ENCODE peak calls at places on chromosome X, in seven cellular contexts. One of them, this sample, is unnamed.

GRCh38 chrX:85994787-85995186 is 52.6 kb downstream of the CHM start:
- DNase-seq in heart right ventricle: no peak
- DNase-seq in CD8-positive, alpha-beta T cell: no peak
- DNase-seq in neural progenitor cell: no peak
- DNase-seq in ovary: no peak
- DNase-seq in ascending aorta: no peak
- DNase-seq in H9: no peak
- DNase-seq in this sample: no peak

GRCh38 chrX:41332988-41333743 is 796 bp upstream of the DDX3X start:
- DNase-seq in CD8-positive, alpha-beta T cell: peak; percentile 81
- DNase-seq in heart right ventricle: peak; percentile 78
- DNase-seq in ovary: peak; percentile 92
- DNase-seq in neural progenitor cell: peak; percentile 91
- DNase-seq in ascending aorta: peak; percentile 68
- DNase-seq in H9: peak; percentile 93
- DNase-seq in this sample: peak; percentile 90

GRCh38 chrX:112163916-112164315 is 81.3 kb upstream of the TRPC5 start:
- DNase-seq in neural progenitor cell: no peak
- DNase-seq in H9: no peak
- DNase-seq in CD8-positive, alpha-beta T cell: no peak
- DNase-seq in heart right ventricle: no peak
- DNase-seq in ascending aorta: no peak
- DNase-seq in ovary: no peak
- DNase-seq in this sample: no peak

GRCh38 chrX:117645639-117646038 is 471.0 kb downstream of the KLHL13 start:
- DNase-seq in ascending aorta: no peak
- DNase-seq in neural progenitor cell: no peak
- DNase-seq in heart right ventricle: no peak
- DNase-seq in ovary: no peak
- DNase-seq in H9: no peak
- DNase-seq in CD8-positive, alpha-beta T cell: no peak
- DNase-seq in this sample: no peak

GRCh38 chrX:30521440-30522182 is 56.0 kb downstream of the TASL start:
- DNase-seq in ovary: no peak
- DNase-seq in CD8-positive, alpha-beta T cell: no peak
- DNase-seq in heart right ventricle: no peak
- DNase-seq in neural progenitor cell: peak; percentile 25
- DNase-seq in H9: no peak
- DNase-seq in ascending aorta: no peak
- DNase-seq in this sample: no peak

GRCh38 chrX:119734897-119735339 is 23.5 kb upstream of the SOWAHD start:
- DNase-seq in ovary: no peak
- DNase-seq in H9: no peak
- DNase-seq in neural progenitor cell: no peak
- DNase-seq in heart right ventricle: peak; percentile 67
- DNase-seq in ascending aorta: no peak
- DNase-seq in CD8-positive, alpha-beta T cell: no peak
- DNase-seq in this sample: peak; percentile 47

GRCh38 chrX:27767387-27767786 is 40.4 kb upstream of the MAGEB10 start:
- DNase-seq in neural progenitor cell: no peak
- DNase-seq in heart right ventricle: no peak
- DNase-seq in CD8-positive, alpha-beta T cell: no peak
- DNase-seq in H9: no peak
- DNase-seq in ascending aorta: no peak
- DNase-seq in ovary: no peak
- DNase-seq in this sample: no peak

GRCh38 chrX:49878128-49878833 is 1.0 kb upstream of the USP27X start:
- DNase-seq in ascending aorta: no peak
- DNase-seq in H9: no peak
- DNase-seq in CD8-positive, alpha-beta T cell: no peak
- DNase-seq in heart right ventricle: peak; percentile 8
- DNase-seq in neural progenitor cell: peak; percentile 32
- DNase-seq in ovary: peak; percentile 27
- DNase-seq in this sample: no peak

GRCh38 chrX:110512341-110512740 is 153.7 kb downstream of the RTL9 start:
- DNase-seq in H9: no peak
- DNase-seq in ascending aorta: no peak
- DNase-seq in heart right ventricle: no peak
- DNase-seq in neural progenitor cell: no peak
- DNase-seq in ovary: no peak
- DNase-seq in CD8-positive, alpha-beta T cell: no peak
- DNase-seq in this sample: no peak

GRCh38 chrX:132482632-132483031 is 6.2 kb downstream of the MBNL3 start:
- DNase-seq in H9: no peak
- DNase-seq in ascending aorta: no peak
- DNase-seq in heart right ventricle: no peak
- DNase-seq in ovary: no peak
- DNase-seq in CD8-positive, alpha-beta T cell: no peak
- DNase-seq in neural progenitor cell: no peak
- DNase-seq in this sample: no peak

GRCh38 chrX:7828594-7828993 is 14.4 kb upstream of the VCX start:
- DNase-seq in ovary: no peak
- DNase-seq in CD8-positive, alpha-beta T cell: no peak
- DNase-seq in neural progenitor cell: peak; percentile 44
- DNase-seq in H9: no peak
- DNase-seq in ascending aorta: no peak
- DNase-seq in heart right ventricle: no peak
- DNase-seq in this sample: no peak

GRCh38 chrX:149950681-149951080 is 12.4 kb upstream of the EOLA2 start:
- DNase-seq in neural progenitor cell: peak; percentile 27
- DNase-seq in heart right ventricle: no peak
- DNase-seq in ascending aorta: no peak
- DNase-seq in ovary: no peak
- DNase-seq in CD8-positive, alpha-beta T cell: no peak
- DNase-seq in H9: no peak
- DNase-seq in this sample: peak; percentile 38

GRCh38 chrX:108735680-108736508 is 469 bp downstream of the IRS4 start:
- DNase-seq in neural progenitor cell: peak; percentile 49
- DNase-seq in ovary: peak; percentile 29
- DNase-seq in CD8-positive, alpha-beta T cell: no peak
- DNase-seq in heart right ventricle: no peak
- DNase-seq in ascending aorta: no peak
- DNase-seq in H9: no peak
- DNase-seq in this sample: no peak

GRCh38 chrX:35800479-35800878 is 2.3 kb downstream of the MAGEB16 start:
- DNase-seq in ascending aorta: no peak
- DNase-seq in H9: no peak
- DNase-seq in neural progenitor cell: no peak
- DNase-seq in heart right ventricle: no peak
- DNase-seq in ovary: no peak
- DNase-seq in CD8-positive, alpha-beta T cell: no peak
- DNase-seq in this sample: no peak

GRCh38 chrX:36908801-36909403 is 99.3 kb upstream of the FAM47C start:
- DNase-seq in CD8-positive, alpha-beta T cell: no peak
- DNase-seq in H9: no peak
- DNase-seq in ascending aorta: no peak
- DNase-seq in neural progenitor cell: peak; percentile 26
- DNase-seq in heart right ventricle: no peak
- DNase-seq in ovary: no peak
- DNase-seq in this sample: no peak

GRCh38 chrX:49070988-49071387 is 2.8 kb downstream of the PRAF2 start:
- DNase-seq in CD8-positive, alpha-beta T cell: no peak
- DNase-seq in neural progenitor cell: no peak
- DNase-seq in ascending aorta: no peak
- DNase-seq in ovary: no peak
- DNase-seq in H9: no peak
- DNase-seq in heart right ventricle: no peak
- DNase-seq in this sample: no peak

GRCh38 chrX:155880586-155881157 is 473 bp upstream of the VAMP7 start:
- DNase-seq in ascending aorta: no peak
- DNase-seq in heart right ventricle: no peak
- DNase-seq in ovary: no peak
- DNase-seq in CD8-positive, alpha-beta T cell: no peak
- DNase-seq in neural progenitor cell: no peak
- DNase-seq in H9: no peak
- DNase-seq in this sample: no peak

GRCh38 chrX:132953358-132953757 is 5.1 kb downstream of the HS6ST2 start:
- DNase-seq in heart right ventricle: no peak
- DNase-seq in H9: no peak
- DNase-seq in neural progenitor cell: peak; percentile 13
- DNase-seq in ovary: peak; percentile 21
- DNase-seq in CD8-positive, alpha-beta T cell: no peak
- DNase-seq in ascending aorta: no peak
- DNase-seq in this sample: peak; percentile 10

GRCh38 chrX:65072590-65072989 is 96.3 kb upstream of the ZC4H2 start:
- DNase-seq in ascending aorta: no peak
- DNase-seq in ovary: no peak
- DNase-seq in CD8-positive, alpha-beta T cell: no peak
- DNase-seq in heart right ventricle: no peak
- DNase-seq in H9: no peak
- DNase-seq in neural progenitor cell: no peak
- DNase-seq in this sample: no peak

GRCh38 chrX:49041683-49042529 is 1.3 kb downstream of the TFE3 start:
- DNase-seq in heart right ventricle: no peak
- DNase-seq in ovary: no peak
- DNase-seq in ascending aorta: no peak
- DNase-seq in CD8-positive, alpha-beta T cell: no peak
- DNase-seq in neural progenitor cell: no peak
- DNase-seq in H9: no peak
- DNase-seq in this sample: no peak

GRCh38 chrX:40176256-40176978 is 78.7 kb upstream of the BCOR start:
- DNase-seq in CD8-positive, alpha-beta T cell: peak; percentile 68
- DNase-seq in neural progenitor cell: peak; percentile 58
- DNase-seq in ovary: peak; percentile 70
- DNase-seq in H9: peak; percentile 56
- DNase-seq in heart right ventricle: peak; percentile 80
- DNase-seq in ascending aorta: no peak
- DNase-seq in this sample: peak; percentile 75

GRCh38 chrX:133417364-133417763 is 2.1 kb upstream of the GPC4 start:
- DNase-seq in ovary: no peak
- DNase-seq in neural progenitor cell: no peak
- DNase-seq in heart right ventricle: no peak
- DNase-seq in CD8-positive, alpha-beta T cell: no peak
- DNase-seq in ascending aorta: no peak
- DNase-seq in H9: no peak
- DNase-seq in this sample: no peak

DNA sequence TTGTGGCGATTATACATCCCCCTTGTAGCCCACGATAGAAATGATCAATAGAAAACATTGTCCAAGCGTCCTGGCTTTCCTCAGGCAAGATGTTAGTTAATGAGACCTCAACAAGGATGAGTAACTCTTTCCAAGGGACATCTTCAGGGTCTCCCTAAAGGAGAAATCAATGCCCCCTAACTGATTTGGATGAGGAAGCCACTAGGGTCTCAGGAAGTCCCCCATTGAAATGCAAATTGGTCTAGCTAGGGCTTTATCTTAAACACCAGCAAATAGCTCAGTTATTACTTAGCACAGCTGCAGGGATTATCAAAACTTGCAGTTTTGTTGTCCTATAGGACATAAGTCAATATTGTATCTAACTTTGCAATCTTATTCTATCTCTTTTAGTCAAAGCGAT is 721.5 kb downstream of the IL1RAPL1 start:
- DNase-seq in heart right ventricle: no peak
- DNase-seq in CD8-positive, alpha-beta T cell: no peak
- DNase-seq in ovary: no peak
- DNase-seq in H9: peak; percentile 24
- DNase-seq in ascending aorta: no peak
- DNase-seq in neural progenitor cell: no peak
- DNase-seq in this sample: no peak
- H3K4me1 ChIP-seq in heart right ventricle: no peaks in the 10 kb centered on the region
- H3K4me1 ChIP-seq in CD8-positive, alpha-beta T cell: no peaks in the 10 kb centered on the region
- H3K4me1 ChIP-seq in ovary: no peaks in the 10 kb centered on the region
- H3K4me1 ChIP-seq in H9: peaks cover 3% of the 10 kb centered on the region
- H3K4me1 ChIP-seq in ascending aorta: no peaks in the 10 kb centered on the region
- H3K4me1 ChIP-seq in neural progenitor cell: peaks cover 9% of the 10 kb centered on the region
- H3K4me1 ChIP-seq in this sample: no peaks in the 10 kb centered on the region

DNA sequence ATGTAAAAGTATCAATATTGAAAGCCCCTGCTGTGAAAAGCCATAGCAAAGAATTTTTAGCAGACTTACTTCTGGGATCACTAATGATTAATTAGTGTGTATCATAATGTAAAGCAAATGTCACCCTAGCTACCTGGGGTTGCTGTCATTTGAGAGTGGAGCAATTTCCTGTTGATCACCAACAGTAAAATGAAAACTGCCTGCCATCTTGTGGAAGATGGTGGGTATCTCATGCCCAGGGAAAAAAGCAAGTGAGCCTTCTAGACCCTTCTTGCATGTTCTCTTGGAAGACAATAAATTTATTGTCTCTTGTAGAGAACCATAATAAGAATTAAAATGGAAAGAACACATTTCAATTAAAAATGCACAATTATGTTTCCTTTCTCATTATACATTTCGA is 360.2 kb downstream of the ZIC3 start:
- DNase-seq in H9: no peak
- DNase-seq in ovary: no peak
- DNase-seq in neural progenitor cell: peak; percentile 47
- DNase-seq in ascending aorta: no peak
- DNase-seq in CD8-positive, alpha-beta T cell: no peak
- DNase-seq in heart right ventricle: no peak
- DNase-seq in this sample: no peak
- TF ChIP-seq CTCF in H9: peak; percentile 74
- TF ChIP-seq CTCF in ovary: no peak
- TF ChIP-seq CTCF in neural progenitor cell: peak; percentile 68
- TF ChIP-seq CTCF in ascending aorta: no peak
- TF ChIP-seq CTCF in CD8-positive, alpha-beta T cell: no peak
- TF ChIP-seq CTCF in heart right ventricle: no peak
- TF ChIP-seq CTCF in this sample: no peak

GRCh38 chrX:1051421-1051820 is 161.0 kb downstream of the CRLF2 start:
- DNase-seq in CD8-positive, alpha-beta T cell: no peak
- DNase-seq in ovary: no peak
- DNase-seq in neural progenitor cell: no peak
- DNase-seq in H9: no peak
- DNase-seq in heart right ventricle: no peak
- DNase-seq in ascending aorta: no peak
- DNase-seq in this sample: no peak
- H3K9me3 ChIP-seq in CD8-positive, alpha-beta T cell: peaks cover 3% of the 10 kb centered on the region
- H3K9me3 ChIP-seq in ovary: no peaks in the 10 kb centered on the region
- H3K9me3 ChIP-seq in neural progenitor cell: peaks cover 22% of the 10 kb centered on the region
- H3K9me3 ChIP-seq in H9: no peaks in the 10 kb centered on the region
- H3K9me3 ChIP-seq in heart right ventricle: peaks cover 39% of the 10 kb centered on the region
- H3K9me3 ChIP-seq in ascending aorta: peaks cover 37% of the 10 kb centered on the region
- H3K9me3 ChIP-seq in this sample: peaks cover 33% of the 10 kb centered on the region

GRCh38 chrX:71537743-71538142 is 4.8 kb downstream of the OGT start:
- DNase-seq in CD8-positive, alpha-beta T cell: no peak
- DNase-seq in heart right ventricle: no peak
- DNase-seq in ovary: no peak
- DNase-seq in H9: no peak
- DNase-seq in ascending aorta: no peak
- DNase-seq in neural progenitor cell: no peak
- DNase-seq in this sample: no peak
- H3K4me1 ChIP-seq in CD8-positive, alpha-beta T cell: peaks cover 45% of the 10 kb centered on the region
- H3K4me1 ChIP-seq in heart right ventricle: peaks cover 18% of the 10 kb centered on the region
- H3K4me1 ChIP-seq in ovary: peaks cover 2% of the 10 kb centered on the region
- H3K4me1 ChIP-seq in H9: no peaks in the 10 kb centered on the region
- H3K4me1 ChIP-seq in ascending aorta: no peaks in the 10 kb centered on the region
- H3K4me1 ChIP-seq in neural progenitor cell: no peaks in the 10 kb centered on the region
- H3K4me1 ChIP-seq in this sample: peaks cover 40% of the 10 kb centered on the region

GRCh38 chrX:24925430-24925829 is 90.3 kb downstream of the ARX start:
- DNase-seq in H9: no peak
- DNase-seq in neural progenitor cell: no peak
- DNase-seq in heart right ventricle: no peak
- DNase-seq in ascending aorta: no peak
- DNase-seq in ovary: no peak
- DNase-seq in CD8-positive, alpha-beta T cell: no peak
- DNase-seq in this sample: no peak
- TF ChIP-seq CTCF in H9: no peak
- TF ChIP-seq CTCF in neural progenitor cell: no peak
- TF ChIP-seq CTCF in heart right ventricle: no peak
- TF ChIP-seq CTCF in ascending aorta: no peak
- TF ChIP-seq CTCF in ovary: no peak
- TF ChIP-seq CTCF in CD8-positive, alpha-beta T cell: no peak
- TF ChIP-seq CTCF in this sample: no peak

GRCh38 chrX:144896323-144896722 is 351.0 kb upstream of the SPANXN1 start:
- DNase-seq in ascending aorta: no peak
- DNase-seq in H9: no peak
- DNase-seq in heart right ventricle: no peak
- DNase-seq in neural progenitor cell: peak; percentile 3
- DNase-seq in ovary: no peak
- DNase-seq in CD8-positive, alpha-beta T cell: no peak
- DNase-seq in this sample: no peak
- H3K9me3 ChIP-seq in ascending aorta: no peaks in the 10 kb centered on the region
- H3K9me3 ChIP-seq in H9: peaks cover 18% of the 10 kb centered on the region
- H3K9me3 ChIP-seq in heart right ventricle: no peaks in the 10 kb centered on the region
- H3K9me3 ChIP-seq in neural progenitor cell: peaks cover 3% of the 10 kb centered on the region
- H3K9me3 ChIP-seq in ovary: no peaks in the 10 kb centered on the region
- H3K9me3 ChIP-seq in CD8-positive, alpha-beta T cell: no peaks in the 10 kb centered on the region
- H3K9me3 ChIP-seq in this sample: no peaks in the 10 kb centered on the region